ENCODE peak calls at places on chromosomes 2 and 18, in nine cellular contexts. O, Z, X, U, L, I, K, W and H are unnamed samples.

GRCh38 chr2:235506997-235507615 is 13.3 kb downstream of the AGAP1 start:
- DNase-seq in I (no peak), K (no peak), O (no peak), Z (no peak), U (no peak), W (no peak), X (no peak), L (no peak), H (no peak)

GRCh38 chr2:204871246-204871953 is 326.1 kb downstream of the PARD3B start:
- DNase-seq in X (no peak), Z (no peak), W (no peak), K (no peak), O (no peak), U (no peak), I (peak), L (peak), H (no peak)

GRCh38 chr2:128606837-128607236 is 288.2 kb upstream of the HS6ST1 start:
- DNase-seq in O (peak), K (peak), U (no peak), I (no peak), L (no peak), X (no peak), Z (no peak), W (peak), H (no peak)

GRCh38 chr2:11370377-11371098 is 26.1 kb upstream of the ROCK2 start:
- DNase-seq in Z (no peak), I (no peak), L (peak), U (peak), W (peak), X (no peak), K (no peak), O (no peak), H (no peak)

GRCh38 chr2:47270421-47270820 is 115.3 kb upstream of the STPG4 start:
- DNase-seq in L (no peak), W (no peak), U (no peak), Z (peak), X (no peak), O (no peak), I (no peak), K (no peak), H (no peak)

GRCh38 chr2:62055724-62056336 is 140.1 kb upstream of the B3GNT2 start:
- DNase-seq in L (no peak), Z (no peak), K (no peak), O (no peak), I (no peak), W (no peak), U (no peak), X (no peak), H (no peak)

GRCh38 chr18:3669376-3669775 is 219.4 kb downstream of the TGIF1 start:
- DNase-seq in W (no peak), Z (no peak), U (no peak), L (no peak), K (no peak), I (no peak), O (no peak), X (no peak), H (no peak)

GRCh38 chr2:104438481-104438880 is 415.4 kb upstream of the POU3F3 start:
- DNase-seq in W (no peak), K (no peak), U (no peak), L (no peak), X (no peak), Z (no peak), I (no peak), O (no peak), H (no peak)

GRCh38 chr2:53512071-53512841 is 255.3 kb upstream of the CHAC2 start:
- DNase-seq in X (no peak), I (no peak), W (no peak), K (no peak), Z (no peak), U (no peak), O (no peak), L (peak), H (no peak)

GRCh38 chr2:230932556-230933511 is 7.8 kb upstream of the GPR55 start:
- DNase-seq in U (no peak), K (peak), Z (peak), I (no peak), L (peak), X (peak), O (no peak), W (no peak), H (no peak)

GRCh38 chr2:204180671-204181070 is 244.1 kb downstream of the ICOS start:
- DNase-seq in I (no peak), K (no peak), Z (no peak), W (peak), X (no peak), O (no peak), U (no peak), L (no peak), H (no peak)

GRCh38 chr2:55109219-55109891 is 59.1 kb upstream of the RTN4 start:
- DNase-seq in W (no peak), I (peak), L (peak), X (no peak), U (peak), K (no peak), Z (no peak), O (no peak), H (no peak)

GRCh38 chr2:65688166-65688886 is 255.9 kb upstream of the SPRED2 start:
- DNase-seq in K (no peak), Z (no peak), O (no peak), I (no peak), X (no peak), L (no peak), U (no peak), W (no peak), H (no peak)

GRCh38 chr2:67572721-67573485 is 175.8 kb downstream of the ETAA1 start:
- DNase-seq in I (no peak), X (no peak), Z (no peak), U (peak), L (peak), K (no peak), O (no peak), W (no peak), H (no peak)

GRCh38 chr2:81835318-81836000 is 1530.9 kb upstream of the LRRTM1 start:
- DNase-seq in O (no peak), X (no peak), K (no peak), Z (no peak), W (no peak), I (no peak), L (no peak), U (no peak), H (no peak)

GRCh38 chr18:23073996-23074606 is 61.2 kb upstream of the CABLES1 start:
- DNase-seq in W (no peak), L (no peak), U (no peak), Z (no peak), O (no peak), X (no peak), I (no peak), K (no peak), H (no peak)

GRCh38 chr2:144834954-144835633 is 315.2 kb upstream of the ZEB2 start:
- DNase-seq in X (peak), W (no peak), Z (no peak), O (peak), L (peak), K (peak), U (no peak), I (peak), H (no peak)

GRCh38 chr2:241391892-241392665 is 36.0 kb downstream of the FARP2 start:
- DNase-seq in L (peak), I (peak), K (no peak), Z (no peak), O (no peak), X (no peak), W (peak), U (peak), H (peak)

GRCh38 chr2:213150315-213150951 is 979 bp downstream of the IKZF2 start:
- DNase-seq in L (peak), Z (peak), I (peak), O (no peak), U (peak), K (no peak), W (no peak), X (no peak), H (no peak)

GRCh38 chr2:235510305-235510704 is 16.5 kb downstream of the AGAP1 start:
- DNase-seq in O (no peak), X (no peak), I (no peak), K (no peak), L (no peak), Z (no peak), W (no peak), U (peak), H (no peak)

GRCh38 chr2:85188852-85189251 is 55.7 kb downstream of the TCF7L1 start:
- DNase-seq in U (no peak), O (no peak), I (no peak), X (no peak), W (no peak), Z (no peak), K (no peak), L (no peak), H (no peak)

GRCh38 chr2:105785095-105785847 is 40.6 kb downstream of the NCK2 start:
- DNase-seq in I (no peak), U (no peak), Z (no peak), W (no peak), X (no peak), O (no peak), K (no peak), L (no peak), H (no peak)

GRCh38 chr2:12884713-12885282 is 168.1 kb downstream of the TRIB2 start:
- DNase-seq in U (no peak), I (peak), K (peak), W (peak), X (peak), L (peak), O (no peak), Z (peak), H (no peak)

GRCh38 chr2:25252291-25253152 is 84.1 kb upstream of the POMC start:
- DNase-seq in Z (peak), X (peak), L (peak), K (peak), U (peak), W (peak), I (peak), O (peak), H (peak)

GRCh38 chr2:824954-825353 is 125.7 kb upstream of the SNTG2 start:
- DNase-seq in L (no peak), O (no peak), X (no peak), Z (no peak), W (no peak), I (no peak), U (no peak), K (no peak), H (no peak)

GRCh38 chr2:127431408-127432023 is 13.3 kb downstream of the PROC start:
- DNase-seq in O (no peak), L (no peak), W (no peak), U (no peak), X (no peak), I (no peak), K (no peak), Z (no peak), H (no peak)

GRCh38 chr18:2050702-2051201 is 520.6 kb downstream of the METTL4 start:
- DNase-seq in Z (no peak), X (no peak), K (no peak), W (no peak), U (no peak), O (no peak), I (no peak), L (no peak), H (no peak)

GRCh38 chr2:138084206-138084605 is 119.9 kb downstream of the HNMT start:
- DNase-seq in U (no peak), I (no peak), X (no peak), L (no peak), K (no peak), W (no peak), O (no peak), Z (no peak), H (no peak)

GRCh38 chr18:63683152-63683551 is 19.6 kb upstream of the SERPINB11 start:
- DNase-seq in K (no peak), X (no peak), U (no peak), Z (no peak), W (no peak), I (no peak), L (peak), O (no peak), H (no peak)

GRCh38 chr18:54112356-54112755 is 112.1 kb downstream of the MBD2 start:
- DNase-seq in U (no peak), Z (no peak), I (no peak), K (no peak), W (no peak), L (no peak), X (no peak), O (no peak), H (no peak)

GRCh38 chr2:62564380-62565137 is 58.6 kb upstream of the TMEM17 start:
- DNase-seq in L (no peak), X (no peak), W (no peak), K (no peak), O (no peak), Z (no peak), U (no peak), I (no peak), H (no peak)

DNA sequence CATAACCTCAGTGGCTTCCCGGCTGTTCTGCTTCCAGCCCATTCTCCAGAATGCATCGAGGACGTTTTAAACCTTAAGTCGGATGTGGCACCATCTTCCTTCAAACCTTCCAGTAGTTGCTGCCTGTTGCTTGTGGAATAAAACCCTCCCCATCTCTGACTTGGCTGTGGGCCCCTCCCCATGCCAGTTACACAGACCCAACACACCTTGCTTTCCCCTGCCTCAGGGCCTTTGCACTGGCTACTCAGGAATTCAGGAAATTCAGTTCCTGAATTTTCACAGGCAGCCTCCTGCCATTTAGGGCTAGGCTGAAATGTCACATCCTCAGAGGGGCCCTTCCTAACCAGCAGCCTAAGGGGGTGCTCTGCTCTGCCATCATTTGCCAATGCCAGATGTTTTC is 5.0 kb upstream of the ADRA2B start:
- DNase-seq in I (no peak), L (no peak), W (no peak), X (no peak), O (no peak), K (no peak), Z (no peak), U (no peak), H (no peak)
- TF ChIP-seq POLR2A in I (no peak), L (no peak), W (no peak), X (no peak), O (no peak), K (no peak), Z (no peak), U (no peak), H (no peak)

GRCh38 chr2:70143314-70144150 is 47.3 kb downstream of the C2orf42 start:
- DNase-seq in I (peak), O (no peak), K (peak), L (peak), U (peak), W (peak), X (peak), Z (peak), H (peak)
- TF ChIP-seq POLR2A in I (peak), O (peak), K (peak), L (no peak), U (no peak), W (peak), X (no peak), Z (peak), H (peak)

DNA sequence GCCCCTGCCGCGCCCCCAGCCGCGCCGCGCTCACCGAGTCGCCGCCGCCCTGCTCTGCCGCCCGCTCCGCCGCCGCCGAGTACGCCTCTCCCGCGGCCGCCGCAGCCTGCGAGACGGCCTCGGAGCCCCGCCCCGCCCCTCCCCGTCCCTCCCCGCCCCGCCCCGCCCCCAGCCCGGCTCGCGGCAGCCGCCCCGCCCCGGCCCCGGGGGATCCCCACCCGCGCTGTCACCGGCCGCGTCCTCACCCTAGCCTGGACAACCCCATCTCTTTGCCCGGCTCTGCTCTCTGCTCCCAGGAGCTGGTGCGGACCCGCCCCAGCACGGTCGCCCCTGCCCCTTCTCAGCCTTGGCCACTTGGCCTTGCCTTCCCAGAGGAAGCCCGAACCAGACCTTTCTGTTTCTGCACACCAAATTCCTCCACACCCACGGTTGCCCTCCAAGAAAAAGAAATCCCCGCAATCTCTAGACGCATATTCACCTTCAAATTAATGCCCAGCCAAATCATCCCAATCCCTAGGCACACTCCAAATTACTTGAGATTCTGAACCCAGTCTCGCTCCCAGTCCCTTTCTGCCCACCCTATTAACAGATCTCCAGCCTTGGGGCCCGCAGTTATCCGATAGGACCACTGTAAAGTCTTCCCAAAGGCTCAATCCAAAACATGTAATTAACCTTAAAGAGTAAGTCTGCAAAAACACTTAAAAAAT is at the start of gene CYRIA:
- DNase-seq in L (no peak), W (peak), U (peak), X (peak), K (peak), O (no peak), I (peak), Z (peak), H (peak)
- TF ChIP-seq POLR2A in L (no peak), W (no peak), U (no peak), X (no peak), K (no peak), O (no peak), I (no peak), Z (no peak), H (no peak)

GRCh38 chr2:208249241-208249640 is 5.6 kb downstream of the IDH1 start:
- DNase-seq in O (no peak), L (no peak), I (no peak), U (no peak), K (no peak), Z (no peak), X (no peak), W (no peak), H (no peak)

GRCh38 chr2:208250401-208250800 is 4.5 kb downstream of the IDH1 start:
- DNase-seq in U (no peak), X (no peak), Z (no peak), W (no peak), K (no peak), L (peak), I (no peak), O (no peak), H (peak)

GRCh38 chr2:208251098-208251497 is 3.8 kb downstream of the IDH1 start:
- DNase-seq in I (no peak), X (no peak), W (no peak), Z (no peak), O (no peak), U (no peak), L (no peak), K (no peak), H (no peak)

GRCh38 chr2:208245746-208246145 is 9.1 kb downstream of the IDH1 start:
- DNase-seq in X (no peak), L (no peak), I (no peak), K (no peak), W (no peak), O (no peak), U (no peak), Z (no peak), H (no peak)

GRCh38 chr2:208248601-208249000 is 6.3 kb downstream of the IDH1 start:
- DNase-seq in Z (no peak), X (no peak), L (no peak), W (no peak), I (no peak), O (no peak), U (no peak), K (no peak), H (no peak)
- TF ChIP-seq POLR2A in Z (no peak), X (no peak), L (no peak), W (no peak), I (no peak), O (no peak), U (no peak), K (no peak), H (no peak)

GRCh38 chr18:49561377-49562193 is at the start of gene LIPG:
- DNase-seq in Z (peak), W (peak), X (peak), L (peak), K (no peak), U (peak), O (no peak), I (peak), H (no peak)
- TF ChIP-seq POLR2A in Z (no peak), W (peak), X (no peak), L (no peak), K (no peak), U (peak), O (no peak), I (no peak), H (no peak)